ENCODE peak calls at places on chromosome 12, in six cellular contexts. H is spleen, U is HCT116, M is GM12891, D is H1, N is sigmoid colon. L is an unnamed sample.

GRCh38 chr12:108390495-108391203 is 51.5 kb upstream of the CMKLR1 start:
- DNase-seq in U (no peak), H (no peak), N (peak), D (no peak), M (no peak), L (no peak)

GRCh38 chr12:54701940-54702592 is 53.9 kb upstream of the DCD start:
- DNase-seq in U (peak), N (no peak), H (no peak), M (peak), D (no peak), L (no peak)

GRCh38 chr12:7190268-7191055 is 976 bp downstream of the PEX5 start:
- DNase-seq in N (peak), M (peak), U (no peak), D (peak), H (peak), L (peak)

GRCh38 chr12:14393736-14394135 is 28.3 kb downstream of the ATF7IP start:
- DNase-seq in H (no peak), U (no peak), D (no peak), N (no peak), M (no peak), L (no peak)

GRCh38 chr12:13627536-13627935 is 353.9 kb downstream of the GRIN2B start:
- DNase-seq in N (no peak), H (no peak), M (no peak), U (no peak), D (no peak), L (no peak)

GRCh38 chr12:754871-755562 is 2.6 kb downstream of the WNK1 start:
- DNase-seq in D (no peak), U (no peak), N (no peak), M (no peak), H (no peak), L (no peak)

GRCh38 chr12:68109444-68110217 is 49.9 kb downstream of the IFNG start:
- DNase-seq in M (no peak), U (no peak), N (no peak), D (no peak), H (no peak), L (no peak)

GRCh38 chr12:80025638-80026037 is 73.7 kb upstream of the OTOGL start:
- DNase-seq in M (no peak), D (no peak), U (no peak), N (no peak), H (no peak), L (no peak)

GRCh38 chr12:106519587-106519986 is 63.2 kb upstream of the RFX4 start:
- DNase-seq in N (no peak), H (no peak), D (no peak), U (no peak), M (no peak), L (no peak)

GRCh38 chr12:122481861-122482260 is 18.9 kb downstream of the ZCCHC8 start:
- DNase-seq in U (no peak), H (no peak), M (no peak), N (no peak), D (no peak), L (no peak)

GRCh38 chr12:94336201-94336915 is 123.3 kb downstream of the CEP83 start:
- DNase-seq in U (no peak), H (no peak), N (no peak), D (no peak), M (no peak), L (no peak)

GRCh38 chr12:66297080-66297479 is 5.2 kb upstream of the HELB start:
- DNase-seq in N (no peak), U (no peak), H (no peak), M (no peak), D (no peak), L (no peak)

GRCh38 chr12:120231316-120232011 is 30.6 kb upstream of the RPLP0 start:
- DNase-seq in M (no peak), H (peak), U (peak), N (peak), D (no peak), L (peak)

GRCh38 chr12:132551271-132552120 is 58.9 kb downstream of the LRCOL1 start:
- DNase-seq in M (no peak), H (no peak), U (no peak), D (no peak), N (no peak), L (no peak)

GRCh38 chr12:105522166-105522825 is 191.8 kb downstream of the C12orf75 start:
- DNase-seq in H (no peak), U (no peak), N (no peak), M (no peak), D (no peak), L (no peak)

GRCh38 chr12:19572920-19573558 is 133.7 kb downstream of the AEBP2 start:
- DNase-seq in D (peak), H (no peak), N (no peak), U (peak), M (no peak), L (peak)

GRCh38 chr12:18294889-18295288 is 33.6 kb downstream of the PIK3C2G start:
- DNase-seq in M (no peak), D (no peak), N (no peak), U (no peak), H (no peak), L (no peak)

GRCh38 chr12:23464241-23464812 is 485.1 kb downstream of the SOX5 start:
- DNase-seq in M (no peak), D (no peak), H (no peak), U (no peak), N (no peak), L (no peak)

DNA sequence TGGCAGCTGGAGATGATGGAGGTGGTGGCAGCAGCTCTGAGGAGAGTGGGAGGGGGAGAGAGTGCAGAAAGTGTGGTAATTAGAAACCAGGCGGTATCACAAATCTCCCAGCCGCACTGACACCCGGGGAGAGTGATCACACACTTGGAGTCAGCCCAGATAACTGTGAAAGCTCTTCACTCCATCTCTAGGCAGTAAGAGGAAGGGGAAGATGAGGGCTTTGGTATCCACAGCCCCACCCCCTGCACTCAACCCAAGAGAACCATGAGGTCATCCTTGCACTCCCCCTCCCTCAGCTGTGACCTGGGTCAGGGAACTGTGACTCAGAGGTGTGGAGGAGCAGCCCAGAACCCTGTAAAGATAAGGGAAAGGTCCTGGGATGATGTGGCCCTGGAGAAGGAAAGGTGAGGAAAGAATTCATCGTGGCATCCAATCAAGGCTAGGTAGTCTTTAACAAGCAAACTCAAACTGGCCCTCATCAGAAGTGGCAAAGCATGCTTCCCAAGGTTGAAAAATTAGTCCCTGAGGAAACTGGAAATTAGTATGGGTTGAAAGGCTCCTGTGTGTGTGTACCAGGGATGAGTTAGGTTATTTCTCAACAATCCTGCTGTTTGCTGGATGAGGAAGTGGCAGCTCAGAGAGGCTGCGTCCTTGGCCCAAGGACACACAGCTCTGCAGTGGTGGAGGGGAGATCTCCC is 111.0 kb upstream of the LHX5 start:
- DNase-seq in D (no peak), M (no peak), U (no peak), N (no peak), H (no peak), L (no peak)
- TF ChIP-seq POLR2AphosphoS5 in D (no peak), M (no peak), U (no peak), N (no peak), H (no peak), L (no peak)

GRCh38 chr12:70069221-70069811 is 173.9 kb upstream of the CNOT2 start:
- DNase-seq in U (no peak), M (no peak), H (no peak), D (no peak), N (no peak), L (no peak)

GRCh38 chr12:70068743-70069142 is 174.5 kb upstream of the CNOT2 start:
- DNase-seq in N (no peak), M (no peak), D (no peak), U (no peak), H (no peak), L (no peak)

GRCh38 chr12:70074510-70074909 is 168.7 kb upstream of the CNOT2 start:
- DNase-seq in M (no peak), N (no peak), H (no peak), U (no peak), D (no peak), L (no peak)

GRCh38 chr12:70070494-70071007 is 172.7 kb upstream of the CNOT2 start:
- DNase-seq in M (no peak), U (no peak), H (no peak), N (no peak), D (no peak), L (no peak)
- TF ChIP-seq POLR2AphosphoS5 in M (no peak), U (no peak), H (no peak), N (no peak), D (no peak), L (no peak)

GRCh38 chr12:3752096-3752709 is 706 bp downstream of the CRACR2A start:
- DNase-seq in N (no peak), M (peak), H (peak), D (peak), U (peak), L (peak)
- TF ChIP-seq POLR2AphosphoS5 in N (no peak), M (peak), H (peak), D (no peak), U (no peak), L (no peak)

DNA sequence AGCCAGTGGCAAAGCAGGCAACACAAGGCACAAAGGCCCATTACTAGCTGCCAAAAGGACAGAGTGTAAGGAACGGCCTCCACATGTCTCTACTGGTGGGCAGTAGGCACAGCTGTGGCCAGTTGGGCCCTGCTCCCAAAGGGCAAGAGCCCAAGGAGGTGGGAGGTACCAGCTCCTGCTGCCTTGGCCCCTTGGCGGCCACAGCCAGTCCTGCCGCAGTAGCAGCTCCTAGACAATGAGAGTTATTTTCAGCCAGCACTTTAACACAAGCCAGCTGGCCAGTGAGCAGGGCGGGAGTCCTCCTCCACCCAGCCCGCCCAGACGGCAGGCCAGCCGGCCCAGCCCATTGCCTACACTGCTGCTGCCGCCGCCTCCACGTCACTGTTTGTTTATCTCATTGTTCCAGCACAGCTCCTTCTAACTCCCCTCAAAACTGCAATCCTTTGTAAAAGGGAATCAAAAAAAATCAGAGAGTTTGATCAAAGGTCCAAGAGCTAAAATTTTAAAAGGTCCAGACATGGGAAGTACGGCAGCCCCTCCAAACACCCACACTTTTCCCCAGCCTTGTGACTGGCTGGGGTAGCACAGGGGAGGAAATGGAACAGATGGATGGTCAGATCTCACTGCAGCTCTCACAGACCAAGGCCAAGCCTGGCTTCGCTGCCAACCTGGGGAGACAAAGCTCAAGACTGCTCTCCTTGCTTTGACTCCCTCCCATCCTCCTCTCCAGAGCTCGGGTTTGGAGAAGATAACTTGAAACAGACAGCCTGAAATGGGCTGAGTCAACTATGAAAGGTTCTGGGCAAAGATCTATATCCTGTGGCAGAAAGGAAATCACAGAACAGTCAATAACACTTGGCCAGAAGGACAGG is 33.5 kb downstream of the FMNL3 start:
- DNase-seq in H (peak), D (peak), M (no peak), U (no peak), N (peak), L (peak)
- TF ChIP-seq POLR2AphosphoS5 in H (peak), D (no peak), M (no peak), U (no peak), N (peak), L (peak)

GRCh38 chr12:57882575-57882974 is 36.0 kb upstream of the CTDSP2 start:
- DNase-seq in D (no peak), M (no peak), H (no peak), N (peak), U (no peak), L (no peak)

GRCh38 chr12:57877876-57878275 is 31.3 kb upstream of the CTDSP2 start:
- DNase-seq in H (no peak), U (no peak), N (no peak), M (no peak), D (no peak), L (no peak)

GRCh38 chr12:57883700-57884099 is 37.2 kb upstream of the CTDSP2 start:
- DNase-seq in N (no peak), U (no peak), H (no peak), M (no peak), D (no peak), L (no peak)

GRCh38 chr12:57883057-57883456 is 36.5 kb upstream of the CTDSP2 start:
- DNase-seq in U (no peak), N (no peak), D (no peak), M (no peak), H (no peak), L (no peak)

GRCh38 chr12:57881035-57881973 is 34.8 kb upstream of the CTDSP2 start:
- DNase-seq in N (peak), M (no peak), H (no peak), U (peak), D (no peak), L (no peak)
- TF ChIP-seq POLR2AphosphoS5 in N (no peak), M (no peak), H (no peak), U (no peak), D (no peak), L (no peak)

DNA sequence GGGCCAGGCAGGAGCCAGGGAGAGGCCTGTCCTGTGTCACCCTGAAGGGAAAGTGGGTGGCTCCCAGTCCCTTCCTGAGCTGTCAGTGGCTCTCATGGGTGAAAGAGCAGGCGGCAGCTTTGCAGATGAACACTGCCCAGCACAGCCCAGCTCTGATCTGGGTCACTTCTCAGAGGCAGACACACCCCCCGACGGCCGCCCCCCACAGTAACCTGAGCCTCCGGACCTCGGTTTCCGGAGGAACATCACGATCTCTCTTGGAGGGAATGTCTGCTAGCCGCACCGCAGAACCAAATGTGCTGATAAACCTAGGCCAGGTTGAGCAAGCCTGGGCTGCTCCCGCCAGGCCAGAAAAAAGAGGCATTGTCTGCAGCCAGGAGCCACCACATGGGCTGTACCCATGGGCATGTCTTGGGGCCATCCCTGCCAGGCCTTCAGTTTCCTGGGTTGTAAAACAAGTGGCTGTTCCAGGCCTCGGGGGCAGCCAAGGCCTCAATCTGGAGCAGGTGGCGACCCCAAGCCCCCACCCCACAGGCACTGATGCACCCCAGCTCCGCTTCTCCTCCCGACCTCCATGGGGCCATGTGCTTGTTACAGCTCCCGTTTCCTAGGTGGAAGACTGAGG is 57.6 kb downstream of the NCOR2 start:
- DNase-seq in N (peak), D (no peak), H (no peak), U (no peak), M (no peak), L (no peak)
- TF ChIP-seq POLR2AphosphoS5 in N (peak), D (no peak), H (no peak), U (no peak), M (no peak), L (no peak)

GRCh38 chr12:116127858-116128257 is 149.6 kb downstream of the MED13L start:
- DNase-seq in H (no peak), U (no peak), N (no peak), M (no peak), D (no peak), L (no peak)
- TF ChIP-seq POLR2AphosphoS5 in H (no peak), U (no peak), N (no peak), M (no peak), D (no peak), L (no peak)

DNA sequence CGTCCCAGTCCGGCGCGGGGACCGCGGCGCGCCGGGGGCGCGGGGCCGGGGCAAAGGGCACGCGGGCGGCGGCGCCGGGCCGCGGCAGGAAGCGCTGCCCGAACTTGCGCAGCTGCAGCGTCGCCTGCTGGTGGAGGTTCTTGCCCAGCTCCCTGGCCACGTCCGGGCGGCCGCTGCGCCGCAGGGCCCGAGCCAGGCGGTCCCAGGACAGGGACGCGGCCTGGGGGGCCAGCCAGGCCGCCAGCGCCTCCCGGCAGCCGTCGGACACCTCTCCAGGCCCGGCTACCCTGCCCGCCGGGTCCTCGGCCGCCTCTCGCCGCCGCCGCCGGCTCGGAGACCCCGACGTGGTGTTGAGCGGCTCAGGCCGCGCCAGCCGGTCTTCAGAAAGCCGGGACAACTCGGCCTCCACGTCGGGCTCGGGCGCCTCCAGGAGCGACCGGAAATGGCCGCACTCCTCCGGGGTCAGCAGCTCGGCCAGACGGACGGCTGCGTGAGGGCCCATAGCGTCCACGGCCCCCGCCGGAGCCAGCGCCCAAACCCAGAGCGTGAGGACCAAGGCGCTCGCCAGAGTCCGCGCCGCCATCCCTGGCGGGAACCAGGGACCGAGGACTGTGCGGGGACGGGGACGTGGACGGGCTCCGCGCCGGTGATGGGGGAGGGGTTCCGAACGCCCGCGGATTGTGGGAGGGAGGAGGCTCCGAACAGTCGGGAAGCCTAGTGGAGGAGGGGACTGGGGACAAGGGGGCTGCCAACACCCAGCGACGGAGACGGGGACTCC is 34.0 kb downstream of the FIGNL2 start:
- DNase-seq in U (no peak), N (peak), D (peak), H (peak), M (peak), L (peak)
- TF ChIP-seq POLR2AphosphoS5 in U (peak), N (no peak), D (peak), H (peak), M (no peak), L (peak)

GRCh38 chr12:53096089-53096741 is 1.3 kb upstream of the IGFBP6 start:
- DNase-seq in U (no peak), N (peak), D (peak), H (no peak), M (no peak), L (peak)
- TF ChIP-seq POLR2AphosphoS5 in U (no peak), N (peak), D (no peak), H (peak), M (no peak), L (no peak)